ENCODE peak calls at places on chromosome 16, in five cellular contexts. Q is H1, O is trophoblast cell, P is H9, E is neuronal stem cell. C is an unnamed sample.

GRCh38 chr16:67458121-67458641 is 22.8 kb downstream of the ATP6V0D1 start:
- DNase-seq in Q (no peak), E (no peak), O (no peak), P (no peak), C (no peak)

GRCh38 chr16:69566437-69567030 is 768 bp downstream of the NFAT5 start:
- DNase-seq in E (peak; percentile 56), P (peak; percentile 47), O (peak; percentile 27), Q (peak; percentile 70), C (peak; percentile 80)

GRCh38 chr16:48862087-48862532 is 252.1 kb upstream of the N4BP1 start:
- DNase-seq in E (no peak), O (peak; percentile 16), P (peak; percentile 45), Q (peak; percentile 46), C (peak; percentile 76)

GRCh38 chr16:26992661-26993365 is 73.9 kb upstream of the C16orf82 start:
- DNase-seq in Q (no peak), E (peak; percentile 58), P (no peak), O (no peak), C (no peak)

GRCh38 chr16:19980866-19981265 is 92.8 kb downstream of the GPR139 start:
- DNase-seq in E (no peak), O (no peak), P (peak; percentile 54), Q (peak; percentile 56), C (no peak)

GRCh38 chr16:23504076-23504452 is 6.2 kb downstream of the GGA2 start:
- DNase-seq in E (no peak), P (no peak), O (no peak), Q (no peak), C (no peak)

GRCh38 chr16:68374251-68374805 is 63.5 kb downstream of the PRMT7 start:
- DNase-seq in E (no peak), Q (no peak), O (no peak), P (no peak), C (no peak)

GRCh38 chr16:57703416-57704010 is 8.9 kb downstream of the DRC7 start:
- DNase-seq in Q (no peak), E (no peak), P (no peak), O (no peak), C (no peak)

GRCh38 chr16:65119905-65120341 is 1.9 kb downstream of the CDH11 start:
- DNase-seq in Q (no peak), P (no peak), O (no peak), E (peak; percentile 48), C (peak; percentile 73)

GRCh38 chr16:65909310-65910050 is 457.0 kb upstream of the CDH5 start:
- DNase-seq in O (no peak), P (no peak), E (no peak), Q (no peak), C (no peak)

GRCh38 chr16:5709889-5710288 is 612.3 kb upstream of the EEF2KMT start:
- DNase-seq in P (peak; percentile 30), Q (peak; percentile 72), O (no peak), E (peak; percentile 69), C (no peak)

GRCh38 chr16:83675136-83675535 is 132.6 kb upstream of the HSBP1 start:
- DNase-seq in Q (no peak), P (no peak), O (no peak), E (peak; percentile 26), C (no peak)

GRCh38 chr16:48561960-48562393 is 48.0 kb downstream of the N4BP1 start:
- DNase-seq in Q (no peak), E (no peak), P (no peak), O (no peak), C (peak; percentile 28)

GRCh38 chr16:69107311-69107962 is 2.0 kb downstream of the HAS3 start:
- DNase-seq in E (peak; percentile 37), O (no peak), P (peak; percentile 47), Q (peak; percentile 76), C (peak; percentile 18)

GRCh38 chr16:3482659-3483241 is 12.5 kb downstream of the C16orf90 start:
- DNase-seq in P (no peak), O (no peak), Q (no peak), E (no peak), C (no peak)

GRCh38 chr16:3485821-3486505 is 9.3 kb downstream of the C16orf90 start:
- DNase-seq in E (no peak), Q (no peak), O (no peak), P (no peak), C (no peak)

GRCh38 chr16:3486506-3487215 is 8.6 kb downstream of the C16orf90 start:
- DNase-seq in O (no peak), Q (no peak), P (no peak), E (no peak), C (no peak)

GRCh38 chr16:3485097-3485470 is 10.2 kb downstream of the C16orf90 start:
- DNase-seq in E (no peak), P (no peak), Q (no peak), O (no peak), C (no peak)

DNA sequence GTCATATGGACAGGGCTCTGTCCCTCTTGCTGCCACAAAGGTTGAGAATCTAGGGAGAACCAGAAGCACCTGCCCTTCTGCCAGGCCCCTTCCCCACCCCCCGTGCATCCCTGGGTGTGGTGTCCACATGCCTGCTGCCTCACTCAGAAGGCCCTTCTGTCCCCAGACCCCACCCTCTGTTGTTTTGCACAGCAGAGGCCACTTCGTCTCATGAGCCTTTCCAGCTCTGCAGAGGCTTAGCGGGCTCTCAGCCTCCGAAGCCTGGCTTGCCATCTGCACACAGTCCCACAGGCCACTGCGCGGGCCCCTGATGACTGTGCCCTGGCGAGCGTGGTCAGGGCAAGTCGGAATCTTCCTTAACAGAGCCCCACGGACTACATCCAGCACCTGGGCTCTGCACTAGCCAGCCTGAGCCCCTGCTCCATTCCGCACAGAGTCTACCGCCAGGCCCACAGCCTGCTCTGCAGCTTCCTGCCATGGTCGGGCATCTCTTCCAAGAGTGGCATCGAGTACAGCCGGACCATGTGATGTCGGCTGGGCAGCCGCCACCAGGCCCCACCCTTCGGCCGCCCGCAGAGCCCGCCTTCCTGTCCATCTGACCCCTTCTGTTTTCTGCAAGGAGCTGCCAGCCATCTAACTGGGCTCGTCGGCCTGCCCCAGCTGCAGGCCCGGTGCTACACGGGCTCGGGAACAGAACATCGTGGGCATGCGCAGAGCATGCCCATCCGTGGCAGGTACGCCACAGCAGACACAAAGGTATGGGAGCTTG is 10.8 kb downstream of the C16orf90 start:
- DNase-seq in O (no peak), Q (no peak), P (no peak), E (no peak), C (no peak)
- H2BK12ac ChIP-seq in O (no peak overlapping the region), Q (no peak overlapping the region), P (no peak overlapping the region), E (no peak overlapping the region), C (no peak overlapping the region)

GRCh38 chr16:87853411-87854052 is 15.8 kb downstream of the SLC7A5 start:
- DNase-seq in O (peak; percentile 90), Q (peak; percentile 92), P (peak; percentile 88), E (peak; percentile 61), C (peak; percentile 94)

GRCh38 chr16:87855852-87856715 is 13.2 kb downstream of the SLC7A5 start:
- DNase-seq in P (no peak), Q (no peak), O (no peak), E (no peak), C (peak; percentile 88)

GRCh38 chr16:87854907-87855683 is 14.2 kb downstream of the SLC7A5 start:
- DNase-seq in P (no peak), E (no peak), Q (no peak), O (no peak), C (no peak)

GRCh38 chr16:87854053-87854906 is 15.0 kb downstream of the SLC7A5 start:
- DNase-seq in O (no peak), P (no peak), Q (peak; percentile 60), E (no peak), C (no peak)

GRCh38 chr16:87856796-87857228 is 12.5 kb downstream of the SLC7A5 start:
- DNase-seq in Q (no peak), P (no peak), E (no peak), O (no peak), C (no peak)
- H2BK12ac ChIP-seq in Q (no peak overlapping the region), P (no peak overlapping the region), E (no peak overlapping the region), O (no peak overlapping the region), C (peak overlapping the region; percentile 14)

DNA sequence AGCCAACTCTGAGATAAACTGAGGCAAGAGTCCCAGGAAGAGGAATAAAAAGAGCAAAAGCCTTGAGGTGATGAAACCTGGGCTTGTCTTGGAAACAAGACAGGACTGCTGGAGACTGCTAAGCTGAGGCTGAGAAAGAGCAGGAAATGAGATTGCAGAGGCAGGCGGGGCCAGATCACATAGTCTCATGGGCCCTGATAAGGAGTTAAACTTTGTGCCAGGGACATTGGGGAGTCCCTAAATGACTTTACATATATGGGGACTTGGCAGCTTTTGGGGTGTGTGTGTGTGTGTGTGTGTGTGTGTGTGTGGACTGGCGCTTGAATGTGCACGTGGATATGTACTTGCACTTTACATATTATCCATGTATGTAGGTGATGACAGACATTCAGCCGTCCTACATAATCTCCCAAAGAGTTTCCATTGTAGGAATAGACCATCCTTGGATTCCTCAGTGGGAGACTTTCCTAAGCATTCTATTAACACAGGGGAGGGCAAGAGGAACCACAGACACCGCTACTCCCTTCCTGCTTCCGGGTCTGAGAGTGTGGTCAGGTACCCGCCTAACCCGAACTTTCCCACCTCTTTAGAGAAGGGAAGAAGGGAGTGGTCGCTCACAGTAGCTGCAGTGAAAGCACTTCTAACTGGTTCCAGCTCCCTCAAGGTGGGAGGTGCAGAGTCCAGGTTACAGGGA is 123.1 kb downstream of the LYRM1 start:
- DNase-seq in Q (no peak), E (no peak), P (no peak), O (no peak), C (no peak)
- H2BK12ac ChIP-seq in Q (no peak overlapping the region), E (no peak overlapping the region), P (no peak overlapping the region), O (no peak overlapping the region), C (no peak overlapping the region)

GRCh38 chr16:86630471-86630870 is 52.1 kb downstream of the FOXL1 start:
- DNase-seq in E (no peak), P (no peak), Q (no peak), O (no peak), C (no peak)

GRCh38 chr16:86632206-86632605 is 53.9 kb downstream of the FOXL1 start:
- DNase-seq in P (no peak), Q (no peak), E (no peak), O (no peak), C (no peak)

GRCh38 chr16:86632944-86633343 is 54.6 kb downstream of the FOXL1 start:
- DNase-seq in P (no peak), Q (no peak), O (no peak), E (no peak), C (no peak)

GRCh38 chr16:86628614-86629013 is 50.3 kb downstream of the FOXL1 start:
- DNase-seq in E (no peak), O (no peak), Q (no peak), P (no peak), C (peak; percentile 24)

GRCh38 chr16:86631441-86631840 is 53.1 kb downstream of the FOXL1 start:
- DNase-seq in Q (no peak), O (no peak), E (no peak), P (no peak), C (no peak)
- H2BK12ac ChIP-seq in Q (no peak overlapping the region), O (peak overlapping the region; percentile 1), E (no peak overlapping the region), P (no peak overlapping the region), C (no peak overlapping the region)

DNA sequence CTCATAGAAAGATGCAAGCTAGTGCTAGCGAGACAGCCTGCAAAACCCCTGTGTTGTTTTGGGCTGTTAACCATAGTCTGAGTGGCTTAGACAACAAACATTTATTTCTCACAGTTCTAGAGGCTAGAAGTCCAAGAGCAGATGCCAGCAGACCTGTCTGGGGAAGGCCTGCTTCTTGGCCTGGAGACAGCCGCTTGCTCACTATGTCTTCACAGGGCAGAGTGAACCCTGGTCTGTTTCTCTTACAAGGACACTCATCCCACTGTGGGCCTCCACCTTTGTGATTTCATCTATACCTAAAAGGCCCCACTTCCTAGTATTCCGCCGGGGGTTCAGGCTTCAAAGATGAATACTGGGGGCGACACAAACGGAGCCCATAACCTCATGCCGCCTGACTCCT is 38.8 kb upstream of the CRISPLD2 start:
- DNase-seq in Q (no peak), E (no peak), P (no peak), O (no peak), C (no peak)
- H2BK12ac ChIP-seq in Q (no peak overlapping the region), E (no peak overlapping the region), P (no peak overlapping the region), O (no peak overlapping the region), C (no peak overlapping the region)

C was measured in mesenchymal stem cell.